ENCODE peak calls at places on chromosomes 12 and 14, in five cellular contexts. M is IMR-90; Q is amniotic epithelial cell; J is WTC11; D is stimulated activated CD8-positive, alpha-beta memory T cell treated with anti-CD3 and anti-CD28 coated beads, Interleukin-15, amount 100 ng/mL, for 4 hours. C is an unnamed sample.
A peak's percentile ranks its signal among the peaks of the same experiment; 100 is the strongest.

GRCh38 chr14:92122351-92122677 is 545 bp downstream of the CPSF2 start:
- DNase-seq in J (no peak), Q (peak; percentile 37), M (peak; percentile 20), D (no peak), C (peak; percentile 37)

GRCh38 chr12:128817115-128818015 is 6.4 kb downstream of the SLC15A4 start:
- DNase-seq in M (peak; percentile 55), D (no peak), J (no peak), Q (peak; percentile 78), C (peak; percentile 76)

GRCh38 chr12:124026755-124027745 is 54.0 kb downstream of the ZNF664 start:
- DNase-seq in D (no peak), J (no peak), Q (peak; percentile 45), M (peak; percentile 86), C (no peak)

GRCh38 chr12:46454981-46455380 is 82.4 kb upstream of the SLC38A2 start:
- DNase-seq in M (no peak), D (no peak), J (no peak), Q (no peak), C (no peak)

GRCh38 chr14:80215756-80216581 is 4.7 kb upstream of the DIO2 start:
- DNase-seq in D (no peak), Q (peak; percentile 82), J (no peak), M (peak; percentile 49), C (peak; percentile 6)

GRCh38 chr12:41437578-41437977 is 249.5 kb downstream of the PDZRN4 start:
- DNase-seq in D (no peak), M (no peak), J (no peak), Q (peak; percentile 7), C (peak; percentile 9)

GRCh38 chr12:13390381-13390856 is 193.9 kb downstream of the EMP1 start:
- DNase-seq in M (peak; percentile 1), J (no peak), Q (no peak), D (no peak), C (peak; percentile 11)

GRCh38 chr14:58501214-58501816 is 73.8 kb downstream of the KIAA0586 start:
- DNase-seq in M (peak; percentile 88), J (no peak), D (no peak), Q (peak; percentile 80), C (peak; percentile 68)

GRCh38 chr14:51783765-51784164 is 76.6 kb upstream of the GNG2 start:
- DNase-seq in J (no peak), D (no peak), Q (peak; percentile 70), M (peak; percentile 82), C (no peak)

GRCh38 chr12:2389079-2389790 is 336.4 kb downstream of the CACNA1C start:
- DNase-seq in Q (no peak), D (no peak), M (peak; percentile 15), J (no peak), C (no peak)

GRCh38 chr14:89162586-89162985 is 254.4 kb downstream of the FOXN3 start:
- DNase-seq in Q (no peak), J (no peak), M (no peak), D (no peak), C (no peak)

GRCh38 chr12:5085896-5086295 is 42.2 kb downstream of the KCNA5 start:
- DNase-seq in Q (peak; percentile 76), D (no peak), J (no peak), M (peak; percentile 97), C (peak; percentile 86)

GRCh38 chr12:47412837-47413236 is 293.0 kb downstream of the RPAP3 start:
- DNase-seq in J (no peak), D (no peak), M (no peak), Q (no peak), C (no peak)

GRCh38 chr14:101817511-101818001 is 56.0 kb downstream of the PPP2R5C start:
- DNase-seq in D (no peak), Q (no peak), J (no peak), M (no peak), C (no peak)

GRCh38 chr12:82740129-82741000 is 53.7 kb downstream of the TMTC2 start:
- DNase-seq in D (no peak), J (no peak), Q (peak; percentile 68), M (peak; percentile 12), C (peak; percentile 34)

GRCh38 chr14:101217972-101218371 is 314.4 kb upstream of the RTL1 start:
- DNase-seq in Q (no peak), D (no peak), M (no peak), J (no peak), C (no peak)

GRCh38 chr12:12207746-12208145 is 59.1 kb downstream of the LRP6 start:
- DNase-seq in Q (peak; percentile 76), D (no peak), J (no peak), M (no peak), C (no peak)

GRCh38 chr12:23576372-23576771 is 373.1 kb downstream of the SOX5 start:
- DNase-seq in M (no peak), D (no peak), J (no peak), Q (no peak), C (no peak)

GRCh38 chr14:90061849-90062794 is at the start of gene KCNK13:
- DNase-seq in M (no peak), Q (no peak), D (no peak), J (peak; percentile 51), C (no peak)

GRCh38 chr14:64293976-64294671 is at the start of gene ESR2:
- DNase-seq in M (peak; percentile 36), J (peak; percentile 58), Q (peak; percentile 43), D (peak; percentile 5), C (no peak)

GRCh38 chr12:19530631-19531020 is 91.3 kb downstream of the AEBP2 start:
- DNase-seq in M (peak; percentile 17), D (no peak), J (no peak), Q (peak; percentile 85), C (no peak)

GRCh38 chr14:95313707-95314106 is 6.0 kb downstream of the CLMN start:
- DNase-seq in Q (peak; percentile 95), D (no peak), M (peak; percentile 34), J (no peak), C (peak; percentile 73)

GRCh38 chr14:100105357-100106169 is 40.3 kb downstream of the EVL start:
- DNase-seq in D (no peak), J (no peak), Q (no peak), M (no peak), C (no peak)